ENCODE peak calls at places on chromosomes 1 and 21, in nine cellular contexts. E is activated CD8-positive, alpha-beta memory T cell treated with anti-CD3 and anti-CD28 coated beads, Interleukin-2, amount 50 U/mL, for 4 hours; T is AG10803; L is WTC11; Y is stimulated activated CD4-positive, alpha-beta T cell treated with anti-CD3 and anti-CD28 coated beads, TNF-alpha, amount 100 ng/mL, for 4 hours; U is EH; J is GM04503; H is astrocyte; I is cardiac fibroblast. G is an unnamed sample.

GRCh38 chr1:29256395-29256794 is 20.1 kb downstream of the PTPRU start:
- DNase-seq in E (no peak), T (no peak), L (no peak), Y (no peak), U (no peak), J (no peak), H (no peak), I (no peak), G (no peak)

GRCh38 chr1:74673351-74674111 is at the start of gene ERICH3:
- DNase-seq in E (no peak), T (no peak), L (peak), Y (no peak), U (no peak), J (no peak), H (peak), I (peak), G (no peak)

GRCh38 chr1:204080163-204080903 is 7.4 kb downstream of the SOX13 start:
- DNase-seq in E (no peak), T (peak), L (peak), Y (no peak), U (peak), J (peak), H (peak), I (peak), G (peak)

GRCh38 chr1:59052194-59052593 is 244.7 kb upstream of the FGGY start:
- DNase-seq in E (no peak), T (no peak), L (no peak), Y (no peak), U (no peak), J (no peak), H (no peak), I (no peak), G (no peak)

GRCh38 chr1:109821221-109821669 is 57.5 kb upstream of the EPS8L3 start:
- DNase-seq in E (no peak), T (peak), L (no peak), Y (no peak), U (peak), J (peak), H (peak), I (peak), G (peak)

GRCh38 chr1:115069186-115069585 is 20.1 kb downstream of the TSPAN2 start:
- DNase-seq in E (no peak), T (peak), L (no peak), Y (no peak), U (peak), J (peak), H (peak), I (no peak), G (peak)

GRCh38 chr1:245701631-245702030 is 546.8 kb downstream of the KIF26B start:
- DNase-seq in E (no peak), T (no peak), L (no peak), Y (no peak), U (no peak), J (no peak), H (no peak), I (no peak), G (no peak)

GRCh38 chr1:87120779-87121178 is 206.3 kb downstream of the HS2ST1 start:
- DNase-seq in E (no peak), T (no peak), L (peak), Y (no peak), U (no peak), J (no peak), H (no peak), I (no peak), G (no peak)

GRCh38 chr21:37074195-37074510 is 1.1 kb downstream of the TTC3 start:
- DNase-seq in E (no peak), T (no peak), L (no peak), Y (no peak), U (peak), J (no peak), H (no peak), I (no peak), G (peak)

GRCh38 chr1:74005533-74005932 is 192.4 kb downstream of the LRRIQ3 start:
- DNase-seq in E (no peak), T (no peak), L (no peak), Y (no peak), U (no peak), J (no peak), H (no peak), I (no peak), G (no peak)

GRCh38 chr1:157585984-157586383 is 11.9 kb downstream of the FCRL4 start:
- DNase-seq in E (no peak), T (no peak), L (no peak), Y (no peak), U (no peak), J (no peak), H (no peak), I (no peak), G (no peak)

GRCh38 chr1:24075946-24076345 is 36.0 kb downstream of the MYOM3 start:
- DNase-seq in E (no peak), T (no peak), L (no peak), Y (no peak), U (no peak), J (no peak), H (no peak), I (no peak), G (no peak)

GRCh38 chr1:65965597-65965996 is 172.9 kb downstream of the PDE4B start:
- DNase-seq in E (no peak), T (no peak), L (no peak), Y (no peak), U (no peak), J (no peak), H (no peak), I (no peak), G (no peak)

GRCh38 chr1:225653463-225654276 is 747 bp upstream of the ENAH start:
- DNase-seq in E (peak), T (peak), L (peak), Y (no peak), U (peak), J (no peak), H (peak), I (peak), G (peak)

GRCh38 chr1:46639547-46639946 is 22.9 kb upstream of the MOB3C start:
- DNase-seq in E (no peak), T (no peak), L (no peak), Y (no peak), U (no peak), J (no peak), H (no peak), I (no peak), G (no peak)

GRCh38 chr1:28577052-28577678 is 14.9 kb upstream of the RAB42 start:
- DNase-seq in E (no peak), T (no peak), L (no peak), Y (peak), U (peak), J (no peak), H (no peak), I (no peak), G (no peak)

GRCh38 chr1:55146781-55147180 is 68.4 kb downstream of the USP24 start:
- DNase-seq in E (no peak), T (no peak), L (no peak), Y (no peak), U (no peak), J (no peak), H (no peak), I (peak), G (peak)

GRCh38 chr1:37123266-37123665 is 89.0 kb upstream of the GRIK3 start:
- DNase-seq in E (no peak), T (no peak), L (no peak), Y (no peak), U (no peak), J (no peak), H (no peak), I (no peak), G (no peak)

GRCh38 chr1:181080543-181080942 is 8.0 kb upstream of the IER5 start:
- DNase-seq in E (no peak), T (no peak), L (no peak), Y (no peak), U (no peak), J (no peak), H (no peak), I (no peak), G (no peak)